ENCODE peak calls at places on chromosomes 3 and 15, in seven cellular contexts. One of them, this sample, is unnamed.

GRCh38 chr3:122021811-122022401 is at the start of gene ILDR1:
- DNase-seq in mesendoderm: no peak
- DNase-seq in mesenchymal stem cell: no peak
- DNase-seq in H9: peak
- DNase-seq in neuronal stem cell: no peak
- DNase-seq in trophoblast cell: peak
- DNase-seq in H1: peak
- DNase-seq in this sample: no peak

GRCh38 chr3:102136183-102136582 is 286.9 kb downstream of the NFKBIZ start:
- DNase-seq in mesendoderm: no peak
- DNase-seq in mesenchymal stem cell: no peak
- DNase-seq in H9: no peak
- DNase-seq in neuronal stem cell: no peak
- DNase-seq in trophoblast cell: no peak
- DNase-seq in H1: no peak
- DNase-seq in this sample: no peak

GRCh38 chr15:90868261-90868689 is at the start of gene FURIN:
- DNase-seq in mesendoderm: no peak
- DNase-seq in mesenchymal stem cell: no peak
- DNase-seq in H9: no peak
- DNase-seq in neuronal stem cell: no peak
- DNase-seq in trophoblast cell: no peak
- DNase-seq in H1: no peak
- DNase-seq in this sample: no peak

GRCh38 chr3:9298236-9298635 is 48.8 kb upstream of the SRGAP3 start:
- DNase-seq in mesendoderm: no peak
- DNase-seq in mesenchymal stem cell: no peak
- DNase-seq in H9: no peak
- DNase-seq in neuronal stem cell: no peak
- DNase-seq in trophoblast cell: no peak
- DNase-seq in H1: no peak
- DNase-seq in this sample: peak

GRCh38 chr15:66154581-66154980 is 99.0 kb downstream of the MEGF11 start:
- DNase-seq in mesendoderm: no peak
- DNase-seq in mesenchymal stem cell: no peak
- DNase-seq in H9: no peak
- DNase-seq in neuronal stem cell: no peak
- DNase-seq in trophoblast cell: no peak
- DNase-seq in H1: no peak
- DNase-seq in this sample: no peak

GRCh38 chr15:56894601-56895000 is 23.8 kb upstream of the TCF12 start:
- DNase-seq in mesendoderm: no peak
- DNase-seq in mesenchymal stem cell: peak
- DNase-seq in H9: no peak
- DNase-seq in neuronal stem cell: no peak
- DNase-seq in trophoblast cell: no peak
- DNase-seq in H1: no peak
- DNase-seq in this sample: no peak

GRCh38 chr15:90212221-90213079 is 11.3 kb downstream of the SEMA4B start:
- DNase-seq in mesendoderm: no peak
- DNase-seq in mesenchymal stem cell: no peak
- DNase-seq in H9: no peak
- DNase-seq in neuronal stem cell: no peak
- DNase-seq in trophoblast cell: no peak
- DNase-seq in H1: no peak
- DNase-seq in this sample: no peak

GRCh38 chr15:49372366-49372765 is 50.7 kb upstream of the FGF7 start:
- DNase-seq in mesendoderm: peak
- DNase-seq in mesenchymal stem cell: no peak
- DNase-seq in H9: no peak
- DNase-seq in neuronal stem cell: no peak
- DNase-seq in trophoblast cell: no peak
- DNase-seq in H1: no peak
- DNase-seq in this sample: no peak

GRCh38 chr3:123584284-123584987 is 417 bp downstream of the HACD2 start:
- DNase-seq in mesendoderm: no peak
- DNase-seq in mesenchymal stem cell: peak
- DNase-seq in H9: no peak
- DNase-seq in neuronal stem cell: no peak
- DNase-seq in trophoblast cell: peak
- DNase-seq in H1: no peak
- DNase-seq in this sample: no peak

GRCh38 chr15:94576889-94577533 is 345.6 kb downstream of the MCTP2 start:
- DNase-seq in mesendoderm: peak
- DNase-seq in mesenchymal stem cell: no peak
- DNase-seq in H9: peak
- DNase-seq in neuronal stem cell: peak
- DNase-seq in trophoblast cell: no peak
- DNase-seq in H1: peak
- DNase-seq in this sample: no peak

GRCh38 chr15:66097151-66098018 is 156.2 kb downstream of the MEGF11 start:
- DNase-seq in mesendoderm: no peak
- DNase-seq in mesenchymal stem cell: no peak
- DNase-seq in H9: no peak
- DNase-seq in neuronal stem cell: no peak
- DNase-seq in trophoblast cell: no peak
- DNase-seq in H1: no peak
- DNase-seq in this sample: peak

GRCh38 chr3:16290007-16290826 is 25.2 kb downstream of the OXNAD1 start:
- DNase-seq in mesendoderm: peak
- DNase-seq in mesenchymal stem cell: peak
- DNase-seq in H9: no peak
- DNase-seq in neuronal stem cell: peak
- DNase-seq in trophoblast cell: peak
- DNase-seq in H1: no peak
- DNase-seq in this sample: peak

GRCh38 chr15:52382647-52383046 is 87.0 kb upstream of the MYO5C start:
- DNase-seq in mesendoderm: no peak
- DNase-seq in mesenchymal stem cell: no peak
- DNase-seq in H9: no peak
- DNase-seq in neuronal stem cell: no peak
- DNase-seq in trophoblast cell: no peak
- DNase-seq in H1: no peak
- DNase-seq in this sample: no peak

GRCh38 chr3:48989126-48989795 is 780 bp upstream of the P4HTM start:
- DNase-seq in mesendoderm: peak
- DNase-seq in mesenchymal stem cell: peak
- DNase-seq in H9: no peak
- DNase-seq in neuronal stem cell: no peak
- DNase-seq in trophoblast cell: no peak
- DNase-seq in H1: no peak
- DNase-seq in this sample: peak

DNA sequence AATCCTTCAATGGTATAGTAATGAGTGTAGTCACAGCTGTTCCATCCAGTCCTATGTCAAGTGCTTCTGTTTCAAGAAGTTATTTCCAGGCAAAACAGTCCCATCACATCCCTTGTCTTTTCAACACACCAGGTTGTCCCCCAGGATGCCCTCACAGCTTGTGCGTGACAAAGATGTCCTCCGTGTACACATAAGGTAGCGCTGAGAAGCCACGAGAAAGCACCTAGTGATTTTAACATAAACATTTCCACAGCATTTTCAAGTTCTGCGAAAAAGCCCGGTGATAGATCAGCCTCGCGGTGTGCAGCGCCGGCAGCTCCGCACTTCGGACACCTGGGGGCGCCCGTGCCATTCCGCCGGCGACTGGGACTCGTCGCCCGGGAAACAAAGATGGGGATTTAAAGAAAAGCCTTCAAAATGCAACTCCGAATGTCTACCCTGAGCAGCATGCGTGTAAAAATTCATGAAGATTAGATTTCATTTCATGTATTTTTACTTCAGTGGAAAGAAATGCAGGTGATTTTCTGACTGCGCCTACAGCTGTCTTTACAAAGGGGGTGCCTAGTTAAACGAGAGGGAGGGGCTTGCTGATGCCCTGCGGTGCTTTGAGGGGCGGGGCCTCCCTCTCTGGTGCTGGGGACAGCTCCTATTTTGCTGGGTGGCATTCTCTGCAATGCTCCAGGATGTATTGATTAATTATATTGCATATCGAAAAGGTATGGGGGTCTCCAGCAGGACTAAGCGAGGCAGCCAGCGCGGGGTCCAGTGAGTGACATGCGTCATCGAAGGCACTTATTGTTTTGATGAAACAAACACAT is 49.9 kb downstream of the KY start:
- DNase-seq in mesendoderm: peak
- DNase-seq in mesenchymal stem cell: peak
- DNase-seq in H9: peak
- DNase-seq in neuronal stem cell: peak
- DNase-seq in trophoblast cell: peak
- DNase-seq in H1: peak
- DNase-seq in this sample: peak
- H2AK5ac ChIP-seq in mesendoderm: no peak
- H2AK5ac ChIP-seq in mesenchymal stem cell: no peak
- H2AK5ac ChIP-seq in H9: no peak
- H2AK5ac ChIP-seq in neuronal stem cell: no peak
- H2AK5ac ChIP-seq in trophoblast cell: no peak
- H2AK5ac ChIP-seq in H1: no peak
- H2AK5ac ChIP-seq in this sample: no peak

GRCh38 chr3:157130138-157130880 is 29.6 kb downstream of the CCNL1 start:
- DNase-seq in mesendoderm: peak
- DNase-seq in mesenchymal stem cell: peak
- DNase-seq in H9: peak
- DNase-seq in neuronal stem cell: peak
- DNase-seq in trophoblast cell: peak
- DNase-seq in H1: peak
- DNase-seq in this sample: peak

GRCh38 chr3:157129782-157130137 is 30.2 kb downstream of the CCNL1 start:
- DNase-seq in mesendoderm: peak
- DNase-seq in mesenchymal stem cell: no peak
- DNase-seq in H9: no peak
- DNase-seq in neuronal stem cell: peak
- DNase-seq in trophoblast cell: no peak
- DNase-seq in H1: no peak
- DNase-seq in this sample: no peak

GRCh38 chr3:157132341-157132740 is 27.6 kb downstream of the CCNL1 start:
- DNase-seq in mesendoderm: no peak
- DNase-seq in mesenchymal stem cell: no peak
- DNase-seq in H9: no peak
- DNase-seq in neuronal stem cell: no peak
- DNase-seq in trophoblast cell: no peak
- DNase-seq in H1: no peak
- DNase-seq in this sample: no peak

GRCh38 chr3:157131861-157132260 is 28.1 kb downstream of the CCNL1 start:
- DNase-seq in mesendoderm: no peak
- DNase-seq in mesenchymal stem cell: peak
- DNase-seq in H9: no peak
- DNase-seq in neuronal stem cell: no peak
- DNase-seq in trophoblast cell: no peak
- DNase-seq in H1: no peak
- DNase-seq in this sample: peak

DNA sequence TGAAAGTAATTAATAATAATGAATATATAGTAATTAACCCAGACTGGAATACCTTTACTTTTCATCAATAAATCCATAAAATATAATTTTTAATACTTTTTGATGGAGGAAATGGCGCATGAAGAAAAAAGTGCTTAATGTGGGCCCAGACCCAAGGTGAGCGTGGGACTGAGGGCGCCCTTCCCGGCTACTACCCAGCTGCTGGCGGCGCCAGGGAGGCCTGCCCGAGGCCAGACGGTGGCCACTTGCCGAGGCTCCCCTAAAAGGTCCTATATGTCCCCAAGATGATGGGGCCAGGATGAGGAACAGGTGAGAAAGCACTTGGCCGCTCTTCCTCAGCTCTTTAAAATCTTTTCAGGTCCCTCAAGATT is 29.1 kb downstream of the CCNL1 start:
- DNase-seq in mesendoderm: peak
- DNase-seq in mesenchymal stem cell: no peak
- DNase-seq in H9: no peak
- DNase-seq in neuronal stem cell: no peak
- DNase-seq in trophoblast cell: no peak
- DNase-seq in H1: no peak
- DNase-seq in this sample: no peak
- H2AK5ac ChIP-seq in mesendoderm: no peak
- H2AK5ac ChIP-seq in mesenchymal stem cell: peak
- H2AK5ac ChIP-seq in H9: no peak
- H2AK5ac ChIP-seq in neuronal stem cell: no peak
- H2AK5ac ChIP-seq in trophoblast cell: no peak
- H2AK5ac ChIP-seq in H1: no peak
- H2AK5ac ChIP-seq in this sample: peak

DNA sequence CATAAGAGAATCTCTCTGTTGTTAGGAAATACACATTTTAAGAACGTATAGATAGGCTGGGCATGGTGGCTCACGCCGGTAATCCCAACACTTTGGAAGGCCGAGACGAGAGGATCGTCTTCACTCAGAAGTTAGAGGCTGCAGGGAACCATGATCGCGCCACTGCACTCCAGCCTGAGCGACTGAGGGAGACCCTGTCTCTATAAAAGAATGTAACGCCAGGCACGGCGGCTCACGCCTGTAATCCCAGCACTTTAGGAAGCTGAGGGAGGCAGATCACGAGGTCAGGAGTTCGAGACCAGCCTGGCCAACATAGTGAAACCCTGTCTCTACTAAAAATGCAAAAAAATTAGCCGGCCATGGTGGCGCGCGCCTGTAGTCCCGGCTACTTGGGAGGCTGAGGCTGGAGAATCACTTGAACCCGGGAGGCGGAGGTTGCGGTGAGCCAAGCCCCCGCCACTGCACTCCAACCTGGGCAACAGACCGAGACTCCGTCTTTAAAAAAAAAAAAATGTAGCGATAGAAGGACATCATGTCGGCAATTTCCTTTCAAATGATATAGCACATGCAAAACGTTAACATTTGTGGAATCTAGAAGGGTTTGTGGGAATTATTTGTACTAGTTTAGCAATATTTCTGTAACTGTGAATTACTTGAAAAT is 730 bp upstream of the RPL14 start:
- DNase-seq in mesendoderm: no peak
- DNase-seq in mesenchymal stem cell: no peak
- DNase-seq in H9: no peak
- DNase-seq in neuronal stem cell: no peak
- DNase-seq in trophoblast cell: no peak
- DNase-seq in H1: no peak
- DNase-seq in this sample: no peak
- H2AK5ac ChIP-seq in mesendoderm: no peak
- H2AK5ac ChIP-seq in mesenchymal stem cell: peak
- H2AK5ac ChIP-seq in H9: no peak
- H2AK5ac ChIP-seq in neuronal stem cell: no peak
- H2AK5ac ChIP-seq in trophoblast cell: no peak
- H2AK5ac ChIP-seq in H1: no peak
- H2AK5ac ChIP-seq in this sample: no peak

DNA sequence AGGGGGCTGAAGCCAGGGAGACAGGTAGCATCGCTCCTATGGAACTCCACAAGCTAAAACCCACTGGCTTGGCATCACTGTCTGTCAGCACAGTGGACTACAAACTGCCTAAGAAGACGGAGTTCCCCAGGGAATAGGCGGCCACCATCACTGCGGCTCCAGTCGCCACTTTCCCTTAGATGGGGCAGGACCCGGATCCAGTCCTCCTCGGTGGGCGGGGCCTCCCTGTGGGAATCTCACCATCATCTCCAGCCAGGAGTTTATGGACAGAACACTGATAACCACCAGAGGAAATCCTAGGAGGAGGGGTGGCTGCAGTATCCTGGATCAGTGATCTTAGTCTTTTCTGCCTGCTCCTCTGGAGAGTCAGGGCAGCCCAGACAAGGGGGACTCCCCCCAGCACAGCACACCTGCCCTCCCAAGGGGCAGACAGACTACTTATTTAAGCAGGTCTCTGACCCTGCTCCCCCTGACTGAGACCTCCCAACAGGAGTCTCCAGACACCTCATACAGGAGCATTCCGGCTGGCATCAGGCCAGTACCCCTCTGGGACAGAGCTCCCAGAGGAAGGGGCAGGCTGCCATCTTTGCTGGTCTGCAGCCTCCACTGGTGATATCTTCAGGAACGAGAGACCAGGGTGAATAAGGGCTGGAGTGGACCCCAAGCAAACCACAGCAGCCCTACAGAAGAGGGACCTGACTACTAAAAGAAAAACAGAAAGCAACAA is 435.6 kb upstream of the RASGRP1 start:
- DNase-seq in mesendoderm: no peak
- DNase-seq in mesenchymal stem cell: no peak
- DNase-seq in H9: no peak
- DNase-seq in neuronal stem cell: no peak
- DNase-seq in trophoblast cell: no peak
- DNase-seq in H1: no peak
- DNase-seq in this sample: no peak
- H2AK5ac ChIP-seq in mesendoderm: no peak
- H2AK5ac ChIP-seq in mesenchymal stem cell: peak
- H2AK5ac ChIP-seq in H9: no peak
- H2AK5ac ChIP-seq in neuronal stem cell: no peak
- H2AK5ac ChIP-seq in trophoblast cell: no peak
- H2AK5ac ChIP-seq in H1: no peak
- H2AK5ac ChIP-seq in this sample: peak

This sample was measured in IMR-90.